ENCODE peak calls at places on chromosomes 11 and 22, in five cellular contexts. J is transverse colon, F is endothelial cell of umbilical vein, I is body of pancreas, C is sigmoid colon. U is an unnamed sample.

GRCh38 chr22:30334601-30335000 is 7.9 kb upstream of the TBC1D10A start:
- DNase-seq in J (no peak), C (no peak), I (no peak), F (no peak), U (no peak)

GRCh38 chr22:11605468-11605981 is 3922.5 kb upstream of the OR11H1 start:
- DNase-seq in J (no peak), F (no peak), C (no peak), I (no peak), U (no peak)

GRCh38 chr22:37933711-37934376 is 19.6 kb downstream of the C22orf23 start:
- DNase-seq in C (peak; percentile 94), F (peak; percentile 95), I (peak; percentile 96), J (peak; percentile 93), U (peak; percentile 95)

GRCh38 chr11:64644348-64645242 is 53.6 kb downstream of the SLC22A12 start:
- DNase-seq in I (no peak), C (no peak), J (no peak), F (no peak), U (no peak)

GRCh38 chr11:11391796-11392195 is 38.7 kb upstream of the CSNK2A3 start:
- DNase-seq in J (peak; percentile 45), F (peak; percentile 90), I (no peak), C (no peak), U (no peak)

GRCh38 chr11:42465613-42466012 is 846.2 kb upstream of the API5 start:
- DNase-seq in J (no peak), F (no peak), C (no peak), I (no peak), U (no peak)

GRCh38 chr11:114187173-114187572 is 109.0 kb upstream of the NNMT start:
- DNase-seq in F (no peak), I (no peak), J (no peak), C (no peak), U (no peak)

GRCh38 chr11:114278342-114279065 is 17.7 kb upstream of the NNMT start:
- DNase-seq in F (no peak), J (no peak), I (no peak), C (no peak), U (no peak)

GRCh38 chr11:110430267-110431211 is 791 bp downstream of the FDX1 start:
- DNase-seq in C (peak; percentile 67), J (peak; percentile 61), F (peak; percentile 60), I (peak; percentile 68), U (no peak)

GRCh38 chr11:20154381-20154780 is 5.9 kb downstream of the DBX1 start:
- DNase-seq in C (no peak), I (no peak), J (no peak), F (no peak), U (no peak)

GRCh38 chr11:10778217-10778970 is 27.3 kb downstream of the CTR9 start:
- DNase-seq in I (peak; percentile 44), F (no peak), C (peak; percentile 82), J (no peak), U (peak; percentile 53)

GRCh38 chr11:66124564-66124963 is 54.5 kb downstream of the PACS1 start:
- DNase-seq in J (no peak), I (no peak), F (no peak), C (no peak), U (no peak)

GRCh38 chr22:42171417-42171816 is 40.8 kb upstream of the CYP2D6 start:
- DNase-seq in J (no peak), C (no peak), I (no peak), F (no peak), U (no peak)

GRCh38 chr11:95977534-95978174 is 53.7 kb upstream of the MTMR2 start:
- DNase-seq in J (no peak), C (no peak), F (peak; percentile 78), I (no peak), U (no peak)

GRCh38 chr22:22590136-22590891 is 31.2 kb upstream of the PRAME start:
- DNase-seq in C (no peak), F (no peak), J (no peak), I (no peak), U (no peak)

GRCh38 chr22:17513612-17514011 is 49.7 kb upstream of the SLC25A18 start:
- DNase-seq in I (no peak), J (no peak), C (no peak), F (no peak), U (no peak)

GRCh38 chr11:69912911-69913451 is 93.8 kb upstream of the FGF3 start:
- DNase-seq in F (no peak), J (peak; percentile 27), C (peak; percentile 20), I (no peak), U (no peak)

GRCh38 chr22:39290248-39290720 is 29.1 kb downstream of the RPL3 start:
- DNase-seq in C (no peak), F (no peak), I (no peak), J (no peak), U (no peak)

GRCh38 chr11:127308291-127308690 is 307.7 kb upstream of the KIRREL3 start:
- DNase-seq in J (no peak), F (no peak), I (no peak), C (no peak), U (no peak)

GRCh38 chr11:45275823-45276222 is 10.3 kb downstream of the SYT13 start:
- DNase-seq in I (no peak), J (no peak), F (no peak), C (no peak), U (no peak)

GRCh38 chr11:33735166-33735425 is 1.1 kb downstream of the CD59 start:
- DNase-seq in F (no peak), J (no peak), I (peak; percentile 32), C (no peak), U (no peak)

GRCh38 chr11:23995891-23996290 is 501.0 kb upstream of the LUZP2 start:
- DNase-seq in F (peak; percentile 41), C (no peak), I (no peak), J (no peak), U (no peak)

GRCh38 chr11:34869425-34869824 is 46.8 kb downstream of the APIP start:
- DNase-seq in J (no peak), F (no peak), C (no peak), I (no peak), U (no peak)

GRCh38 chr11:113087716-113088115 is 126.5 kb downstream of the NCAM1 start:
- DNase-seq in I (no peak), J (no peak), F (no peak), C (no peak), U (no peak)

GRCh38 chr11:59918494-59918893 is 19.7 kb upstream of the OOSP1 start:
- DNase-seq in F (no peak), I (no peak), C (no peak), J (no peak), U (no peak)

GRCh38 chr11:61602775-61603569 is 22.1 kb upstream of the SYT7 start:
- DNase-seq in F (no peak), J (peak; percentile 69), C (peak; percentile 95), I (peak; percentile 70), U (no peak)

GRCh38 chr11:19083166-19083565 is 22.6 kb upstream of the MRGPRX2 start:
- DNase-seq in C (no peak), I (no peak), F (no peak), J (no peak), U (no peak)

DNA sequence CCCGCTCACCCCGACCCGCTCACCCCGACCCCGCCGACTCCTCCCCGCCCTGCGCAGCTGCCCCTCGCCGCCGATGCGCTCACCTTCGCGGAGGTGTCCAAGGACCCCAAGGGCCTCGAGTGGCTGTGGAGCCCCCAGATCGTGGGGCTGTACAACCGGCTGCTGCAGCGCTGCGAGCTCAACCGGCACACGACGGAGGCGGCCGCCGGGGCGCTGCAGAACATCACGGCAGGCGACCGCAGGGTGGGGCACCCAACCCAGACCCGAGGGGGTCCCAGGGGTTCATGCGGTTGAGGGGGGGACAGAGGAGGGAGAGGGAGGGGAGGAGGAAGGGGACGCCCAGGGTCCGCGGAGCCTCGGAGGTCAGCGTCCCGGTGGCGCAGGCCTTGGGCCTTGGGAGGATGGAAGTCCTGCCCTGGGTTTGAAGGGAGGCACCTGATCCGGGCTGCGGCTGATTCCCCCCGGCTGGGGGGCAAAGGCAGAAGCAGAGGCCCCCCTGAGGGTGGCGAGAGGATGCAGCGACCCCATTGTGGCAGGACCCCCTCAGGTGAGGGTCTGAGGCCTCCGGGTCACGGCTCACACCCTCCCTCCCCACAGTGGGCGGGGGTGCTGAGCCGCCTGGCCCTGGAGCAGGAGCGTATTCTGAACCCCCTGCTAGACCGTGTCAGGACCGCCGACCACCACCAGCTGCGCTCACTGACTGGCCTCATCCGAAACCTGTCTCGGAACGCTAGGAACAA is 9.2 kb downstream of the PKP3 start:
- DNase-seq in J (no peak), C (no peak), F (no peak), I (no peak), U (no peak)
- TF ChIP-seq POLR2A in J (no peak), C (no peak), F (no peak), I (no peak), U (no peak)

GRCh38 chr11:1853376-1854131 is 670 bp downstream of the LSP1 start:
- DNase-seq in J (no peak), F (no peak), I (no peak), C (no peak), U (no peak)

GRCh38 chr11:1855886-1856265 is 3.0 kb downstream of the LSP1 start:
- DNase-seq in I (no peak), C (no peak), J (no peak), F (no peak), U (no peak)

GRCh38 chr11:1856306-1857005 is 3.6 kb downstream of the LSP1 start:
- DNase-seq in J (no peak), F (no peak), C (no peak), I (no peak), U (no peak)

GRCh38 chr11:1854132-1854948 is 1.5 kb downstream of the LSP1 start:
- DNase-seq in J (no peak), F (no peak), I (no peak), C (no peak), U (no peak)

GRCh38 chr11:1854949-1855885 is 2.3 kb downstream of the LSP1 start:
- DNase-seq in C (no peak), I (no peak), J (no peak), F (no peak), U (no peak)
- TF ChIP-seq POLR2A in C (no peak), I (no peak), J (no peak), F (no peak), U (no peak)

DNA sequence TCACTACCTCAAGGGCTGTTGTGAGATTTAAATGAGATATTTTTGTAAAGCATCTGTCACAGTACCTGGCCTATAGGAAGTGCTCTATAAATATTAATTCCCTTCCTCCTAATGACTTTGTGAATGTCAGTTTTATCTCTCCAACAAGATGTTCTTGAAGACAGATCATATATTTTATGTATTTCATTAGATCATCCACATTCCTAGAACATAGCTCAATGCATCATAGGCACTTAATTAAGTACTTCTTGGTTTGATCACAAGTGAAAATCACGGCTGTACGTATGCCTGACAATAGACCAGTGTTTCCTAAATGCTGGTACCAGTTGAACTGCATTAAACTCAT is 49.9 kb downstream of the RAB30 start:
- DNase-seq in C (no peak), I (no peak), F (no peak), J (no peak), U (no peak)
- TF ChIP-seq POLR2A in C (no peak), I (no peak), F (no peak), J (no peak), U (no peak)

GRCh38 chr11:62727833-62728721 is at the start of gene TTC9C:
- DNase-seq in C (peak; percentile 95), J (peak; percentile 93), F (peak; percentile 98), I (peak; percentile 91), U (peak; percentile 93)

GRCh38 chr11:62724171-62724570 is 3.1 kb downstream of the HNRNPUL2 start:
- DNase-seq in J (no peak), F (no peak), I (no peak), C (peak; percentile 22), U (no peak)

GRCh38 chr11:62726156-62727006 is 876 bp downstream of the HNRNPUL2 start:
- DNase-seq in C (peak; percentile 73), J (no peak), F (peak; percentile 23), I (peak; percentile 28), U (no peak)

GRCh38 chr11:62725686-62726085 is 1.6 kb downstream of the HNRNPUL2 start:
- DNase-seq in J (no peak), C (no peak), F (peak; percentile 22), I (no peak), U (no peak)

GRCh38 chr11:62727007-62727832 is at the start of gene HNRNPUL2:
- DNase-seq in J (peak; percentile 99), F (peak; percentile 99), C (peak; percentile 99), I (peak; percentile 99), U (peak; percentile 97)
- TF ChIP-seq POLR2A in J (peak; percentile 95), F (peak; percentile 92), C (peak; percentile 87), I (peak; percentile 96), U (peak; percentile 83)